ENCODE peak calls at places on chromosomes 2 and 18, in four cellular contexts. H is AG04449, S is WERI-Rb-1, M is GM06990. B is an unnamed sample.

GRCh38 chr2:241859436-241860183 is 916 bp upstream of the PDCD1 start:
- DNase-seq in H (no peak), S (peak; percentile 47), M (peak; percentile 83), B (peak; percentile 59)

GRCh38 chr2:113218283-113219091 is 44.7 kb downstream of the PSD4 start:
- DNase-seq in H (no peak), S (no peak), M (no peak), B (no peak)

GRCh38 chr2:241947004-241947350 is 77.4 kb downstream of the RTP5 start:
- DNase-seq in H (no peak), S (no peak), M (no peak), B (no peak)

GRCh38 chr2:128568106-128568505 is 249.4 kb upstream of the HS6ST1 start:
- DNase-seq in H (no peak), S (no peak), M (no peak), B (no peak)

GRCh38 chr2:59276917-59277316 is 1035.8 kb upstream of the FANCL start:
- DNase-seq in H (no peak), S (no peak), M (no peak), B (no peak)

GRCh38 chr2:96767135-96767871 is 6.6 kb downstream of the CNNM4 start:
- DNase-seq in H (no peak), S (no peak), M (no peak), B (no peak)

GRCh38 chr2:9264301-9264700 is 57.7 kb downstream of the ASAP2 start:
- DNase-seq in H (no peak), S (no peak), M (no peak), B (no peak)

GRCh38 chr18:56889621-56890020 is 238.5 kb downstream of the WDR7 start:
- DNase-seq in H (no peak), S (no peak), M (no peak), B (no peak)

GRCh38 chr2:120656273-120656960 is 79.3 kb upstream of the GLI2 start:
- DNase-seq in H (no peak), S (no peak), M (no peak), B (no peak)

GRCh38 chr18:37539236-37539635 is 26.4 kb downstream of the CELF4 start:
- DNase-seq in H (no peak), S (no peak), M (no peak), B (no peak)

GRCh38 chr2:71889991-71890684 is 257.5 kb downstream of the CYP26B1 start:
- DNase-seq in H (peak; percentile 78), S (no peak), M (no peak), B (no peak)

GRCh38 chr2:10057231-10058107 is 14.1 kb downstream of the KLF11 start:
- DNase-seq in H (no peak), S (peak; percentile 95), M (no peak), B (no peak)

GRCh38 chr2:74250189-74250631 is 51.8 kb downstream of the MTHFD2 start:
- DNase-seq in H (no peak), S (peak; percentile 63), M (peak; percentile 18), B (peak; percentile 15)

GRCh38 chr2:10514743-10515142 is 66.6 kb upstream of the ODC1 start:
- DNase-seq in H (no peak), S (no peak), M (no peak), B (no peak)

GRCh38 chr18:48230459-48231113 is 178.6 kb downstream of the ZBTB7C start:
- DNase-seq in H (no peak), S (peak; percentile 89), M (no peak), B (no peak)

GRCh38 chr2:109321570-109321969 is 192.6 kb downstream of the SH3RF3 start:
- DNase-seq in H (no peak), S (no peak), M (no peak), B (no peak)

GRCh38 chr2:209348453-209348852 is 75.4 kb upstream of the MAP2 start:
- DNase-seq in H (no peak), S (no peak), M (no peak), B (no peak)

GRCh38 chr18:42174909-42175308 is 219.9 kb downstream of the PIK3C3 start:
- DNase-seq in H (no peak), S (no peak), M (no peak), B (no peak)

DNA sequence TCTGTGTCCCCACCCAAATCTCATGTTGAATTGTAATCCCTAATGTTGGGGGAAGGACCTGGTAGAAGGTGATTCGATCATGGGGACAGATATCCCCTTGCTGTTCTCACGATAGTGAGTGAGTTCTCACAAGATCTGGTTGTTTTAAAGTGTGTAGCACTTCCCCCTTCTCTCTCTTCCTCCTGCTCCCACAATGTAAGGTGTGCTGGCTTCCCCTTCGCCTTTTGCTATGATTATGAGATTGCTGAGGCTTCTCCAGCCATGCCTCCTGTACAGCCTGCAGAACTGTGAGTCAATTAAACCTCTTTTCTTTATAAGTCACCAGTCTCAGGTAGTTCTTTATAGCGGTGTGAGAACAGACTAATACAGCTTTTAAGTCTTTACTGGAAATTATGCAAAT is 193.3 kb upstream of the RBBP8 start:
- DNase-seq in H (no peak), S (no peak), M (no peak), B (no peak)
- H3K4me3 ChIP-seq in H (no peak overlapping the region), S (no peak overlapping the region), M (no peak overlapping the region), B (no peak overlapping the region)

GRCh38 chr2:222318712-222319575 is 20.1 kb upstream of the PAX3 start:
- DNase-seq in H (no peak), S (peak; percentile 41), M (peak; percentile 81), B (peak; percentile 33)
- TF ChIP-seq CTCF in H (peak; percentile 20), S (peak; percentile 71), M (peak; percentile 33), B (peak; percentile 49)

DNA sequence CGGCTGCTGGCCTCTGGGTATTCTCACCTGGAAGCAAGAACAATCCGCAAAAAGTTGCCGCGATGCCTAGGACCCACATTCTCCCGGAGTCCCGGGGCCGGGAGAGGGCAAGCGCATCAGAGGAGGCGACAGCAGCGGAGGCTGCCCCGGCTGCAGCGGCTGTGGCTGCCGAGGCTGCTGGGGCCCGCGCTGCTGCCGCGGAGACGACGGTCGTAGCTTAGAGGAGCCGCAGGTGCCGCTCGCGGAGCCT is 226 bp downstream of the LYPD1 start:
- DNase-seq in H (no peak), S (no peak), M (peak; percentile 14), B (no peak)
- H3K4me3 ChIP-seq in H (peak overlapping the region; percentile 66), S (peak overlapping the region; percentile 48), M (no peak overlapping the region), B (no peak overlapping the region)

GRCh38 chr2:151945186-151945585 is 117.0 kb upstream of the ARL5A start:
- DNase-seq in H (no peak), S (no peak), M (no peak), B (no peak)

GRCh38 chr2:151943461-151943860 is 115.2 kb upstream of the ARL5A start:
- DNase-seq in H (no peak), S (no peak), M (no peak), B (no peak)

GRCh38 chr2:151945602-151946001 is 117.4 kb upstream of the ARL5A start:
- DNase-seq in H (no peak), S (no peak), M (no peak), B (no peak)

GRCh38 chr2:151946856-151947523 is 118.8 kb upstream of the ARL5A start:
- DNase-seq in H (no peak), S (peak; percentile 8), M (no peak), B (peak; percentile 8)

DNA sequence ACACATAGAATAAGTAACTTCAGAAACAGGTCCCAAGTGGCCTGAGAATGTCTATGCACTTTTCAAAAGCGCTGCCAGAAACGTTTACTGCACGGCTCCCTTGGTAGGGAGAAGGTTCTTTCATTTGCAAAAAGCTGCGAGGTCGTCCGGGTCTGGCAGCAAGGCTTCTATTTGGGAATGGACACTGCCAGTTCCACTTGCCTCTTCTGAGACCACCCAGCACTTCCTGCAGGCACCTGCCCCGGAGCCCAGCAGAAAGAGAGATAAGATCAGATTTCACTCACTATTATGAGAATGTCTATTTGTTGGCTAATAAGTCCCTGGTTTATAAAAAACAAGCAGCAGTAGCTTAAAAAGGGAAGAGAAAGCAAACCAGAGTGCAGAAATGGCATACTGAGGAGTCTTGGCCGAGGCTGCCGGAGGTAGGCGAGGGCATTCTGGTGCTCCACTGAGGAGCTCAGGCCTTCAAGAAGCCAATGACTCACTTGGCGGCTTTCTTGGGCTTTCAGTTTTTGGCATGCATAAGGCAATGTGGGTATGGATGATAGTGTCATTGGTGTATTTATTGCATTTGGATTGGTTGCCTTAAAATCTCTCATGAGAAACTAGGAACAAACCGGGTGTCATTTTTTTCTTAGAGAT is 119.4 kb upstream of the ARL5A start:
- DNase-seq in H (no peak), S (no peak), M (peak; percentile 13), B (peak; percentile 12)
- TF ChIP-seq CTCF in H (no peak), S (no peak), M (no peak), B (no peak)

GRCh38 chr2:232363784-232364615 is 14.6 kb upstream of the ALPP start:
- DNase-seq in H (no peak), S (no peak), M (peak; percentile 55), B (peak; percentile 19)
- H3K4me3 ChIP-seq in H (no peak overlapping the region), S (no peak overlapping the region), M (no peak overlapping the region), B (peak overlapping the region; percentile 5)

DNA sequence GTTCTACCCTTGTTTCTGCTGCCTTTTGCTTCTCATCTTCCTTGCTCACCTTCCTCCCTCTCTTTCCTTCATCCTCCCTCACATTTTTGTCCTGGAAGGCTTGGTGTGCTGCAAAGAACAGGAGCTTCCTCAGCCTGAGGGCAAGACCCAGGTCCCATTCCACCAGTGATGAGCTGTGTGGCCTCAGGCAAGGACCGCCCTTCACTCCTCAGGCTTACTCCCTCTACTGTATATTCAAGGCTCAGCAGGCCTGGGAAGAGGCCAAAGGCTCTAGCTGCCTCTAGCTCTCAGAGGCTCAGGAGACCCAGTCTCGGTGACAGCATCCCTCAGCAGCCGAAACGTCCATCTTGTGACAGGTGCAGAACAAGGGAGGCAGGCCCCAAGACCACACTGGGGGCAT is 97.5 kb downstream of the MRO start:
- DNase-seq in H (no peak), S (peak; percentile 50), M (no peak), B (no peak)
- TF ChIP-seq CTCF in H (no peak), S (peak; percentile 42), M (peak; percentile 29), B (no peak)

DNA sequence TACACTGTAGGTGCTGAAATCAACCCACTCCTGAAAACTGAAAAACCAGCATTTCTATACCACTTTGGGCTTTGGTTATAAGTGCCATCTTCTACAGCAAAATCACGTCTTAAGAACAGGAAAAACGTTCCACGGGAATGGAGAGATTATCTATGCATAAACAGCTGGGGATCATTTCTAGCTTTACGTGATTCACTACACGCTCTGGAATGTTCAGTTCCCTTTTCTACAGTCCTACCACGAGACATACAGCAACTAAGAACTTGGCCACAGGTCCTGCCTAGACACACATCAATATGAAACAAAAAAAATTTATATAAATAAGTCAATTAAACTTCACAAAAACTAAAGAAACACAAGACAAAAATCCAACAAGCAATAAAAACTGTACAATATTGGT is 3.6 kb downstream of the CXCR4 start:
- DNase-seq in H (no peak), S (no peak), M (no peak), B (no peak)
- H3K4me3 ChIP-seq in H (no peak overlapping the region), S (no peak overlapping the region), M (no peak overlapping the region), B (no peak overlapping the region)

GRCh38 chr2:174035117-174035516 is 69.9 kb upstream of the SP3 start:
- DNase-seq in H (no peak), S (no peak), M (no peak), B (no peak)

GRCh38 chr2:174036825-174037224 is 71.7 kb upstream of the SP3 start:
- DNase-seq in H (no peak), S (no peak), M (no peak), B (no peak)

GRCh38 chr2:174038472-174038871 is 73.3 kb upstream of the SP3 start:
- DNase-seq in H (no peak), S (no peak), M (no peak), B (peak; percentile 43)

GRCh38 chr2:174033163-174033550 is 68.0 kb upstream of the SP3 start:
- DNase-seq in H (no peak), S (no peak), M (no peak), B (no peak)

GRCh38 chr2:174035981-174036742 is 71.0 kb upstream of the SP3 start:
- DNase-seq in H (no peak), S (no peak), M (no peak), B (no peak)
- TF ChIP-seq CTCF in H (no peak), S (peak; percentile 17), M (peak; percentile 39), B (peak; percentile 32)